ENCODE peak calls at places on chromosomes 13 and 19, in nine cellular contexts. R is AML-193; B is SK-MEL-5; G is ACHN; Q is EH; K is hypothalamus; V is effector memory CD8-positive, alpha-beta T cell; I is activated CD4-positive, CD25-positive, alpha-beta regulatory T cell treated with anti-CD3 and anti-CD28 coated beads, Interleukin-2, amount 50 U/mL, for 16 hours; L is mucosa of descending colon. P is an unnamed sample.

GRCh38 chr19:58037927-58038687 is 4.3 kb downstream of the ZSCAN1 start:
- DNase-seq in R (no peak), B (no peak), G (no peak), Q (no peak), K (peak), V (no peak), I (no peak), L (no peak), P (peak)

GRCh38 chr13:31172535-31172934 is 10.8 kb upstream of the HSPH1 start:
- DNase-seq in R (no peak), B (peak), G (peak), Q (peak), K (no peak), V (no peak), I (no peak), L (no peak), P (no peak)

GRCh38 chr19:17450264-17451075 is 2.0 kb upstream of the TMEM221 start:
- DNase-seq in R (peak), B (no peak), G (no peak), Q (no peak), K (no peak), V (no peak), I (no peak), L (no peak), P (no peak)

GRCh38 chr19:16661480-16662034 is 618 bp downstream of the TMEM38A start:
- DNase-seq in R (no peak), B (no peak), G (no peak), Q (no peak), K (no peak), V (no peak), I (no peak), L (peak), P (peak)

GRCh38 chr13:75410207-75410606 is 71.8 kb downstream of the TBC1D4 start:
- DNase-seq in R (no peak), B (no peak), G (no peak), Q (no peak), K (no peak), V (no peak), I (no peak), L (no peak), P (no peak)

GRCh38 chr19:50410109-50410508 is 8.6 kb upstream of the SPIB start:
- DNase-seq in R (no peak), B (no peak), G (no peak), Q (no peak), K (no peak), V (no peak), I (no peak), L (no peak), P (no peak)

GRCh38 chr19:17205237-17206140 is 9.7 kb upstream of the USE1 start:
- DNase-seq in R (peak), B (peak), G (peak), Q (peak), K (peak), V (peak), I (no peak), L (no peak), P (peak)

GRCh38 chr13:106513025-106513424 is 22.4 kb downstream of the EFNB2 start:
- DNase-seq in R (no peak), B (peak), G (peak), Q (peak), K (no peak), V (no peak), I (no peak), L (no peak), P (no peak)

GRCh38 chr19:46624958-46625661 is at the start of gene PTGIR:
- DNase-seq in R (no peak), B (no peak), G (no peak), Q (peak), K (no peak), V (no peak), I (no peak), L (peak), P (no peak)

GRCh38 chr13:65605386-65605785 is 1624.8 kb downstream of the PCDH9 start:
- DNase-seq in R (no peak), B (no peak), G (no peak), Q (no peak), K (no peak), V (no peak), I (no peak), L (no peak), P (no peak)

GRCh38 chr19:35000647-35001501 is 751 bp downstream of the GRAMD1A start:
- DNase-seq in R (peak), B (peak), G (peak), Q (peak), K (no peak), V (peak), I (peak), L (peak), P (no peak)

GRCh38 chr19:58150328-58150921 is at the start of gene ZNF329:
- DNase-seq in R (peak), B (peak), G (peak), Q (peak), K (peak), V (peak), I (peak), L (peak), P (peak)

GRCh38 chr13:113547248-113547971 is 37.1 kb upstream of the TFDP1 start:
- DNase-seq in R (no peak), B (no peak), G (no peak), Q (peak), K (no peak), V (no peak), I (no peak), L (no peak), P (no peak)

GRCh38 chr13:20609145-20609544 is 42.2 kb downstream of the IFT88 start:
- DNase-seq in R (no peak), B (no peak), G (no peak), Q (peak), K (no peak), V (no peak), I (no peak), L (no peak), P (no peak)

GRCh38 chr13:110758195-110758594 is 44.7 kb downstream of the ING1 start:
- DNase-seq in R (no peak), B (no peak), G (no peak), Q (peak), K (no peak), V (no peak), I (no peak), L (no peak), P (no peak)

GRCh38 chr19:48728882-48729645 is 9.5 kb upstream of the MAMSTR start:
- DNase-seq in R (no peak), B (no peak), G (no peak), Q (no peak), K (no peak), V (no peak), I (no peak), L (no peak), P (no peak)

GRCh38 chr13:21637296-21637695 is 33.3 kb upstream of the MICU2 start:
- DNase-seq in R (no peak), B (no peak), G (peak), Q (peak), K (no peak), V (no peak), I (no peak), L (peak), P (no peak)

GRCh38 chr19:47035127-47035494 is 13.3 kb downstream of the TMEM160 start:
- DNase-seq in R (no peak), B (peak), G (peak), Q (peak), K (no peak), V (no peak), I (no peak), L (no peak), P (no peak)

GRCh38 chr19:3336680-3337523 is 29.5 kb upstream of the NFIC start:
- DNase-seq in R (no peak), B (no peak), G (peak), Q (peak), K (peak), V (no peak), I (no peak), L (peak), P (peak)

GRCh38 chr13:89061821-89062220 is 1390.7 kb downstream of the SLITRK5 start:
- DNase-seq in R (no peak), B (peak), G (no peak), Q (no peak), K (no peak), V (no peak), I (no peak), L (peak), P (no peak)

GRCh38 chr13:112671359-112671758 is 18.5 kb upstream of the ATP11A start:
- DNase-seq in R (no peak), B (no peak), G (no peak), Q (no peak), K (no peak), V (no peak), I (no peak), L (no peak), P (no peak)

P was measured in amygdala.